ENCODE peak calls at places on chromosomes 7 and 10, in nine cellular contexts. S is PC-9, T is epithelial cell of esophagus, A is HFF-Myc, W is transverse colon, D is foreskin fibroblast, X is GM13977, Q is thoracic aorta, I is GM12878. U is an unnamed sample.

GRCh38 chr7:42106562-42106961 is 130.4 kb downstream of the GLI3 start:
- DNase-seq in I (no peak), Q (no peak), W (no peak), D (no peak), A (no peak), X (no peak), S (no peak), T (no peak), U (no peak)

GRCh38 chr7:45922810-45923209 is 1.7 kb upstream of the IGFBP3 start:
- DNase-seq in D (no peak), W (no peak), T (peak; percentile 28), I (no peak), A (no peak), S (no peak), X (no peak), Q (no peak), U (no peak)

GRCh38 chr7:125425507-125425906 is 495.9 kb upstream of the POT1 start:
- DNase-seq in A (no peak), W (no peak), I (no peak), S (no peak), D (no peak), T (no peak), Q (no peak), X (no peak), U (no peak)

GRCh38 chr7:45687721-45688120 is 113.6 kb downstream of the ADCY1 start:
- DNase-seq in D (no peak), Q (no peak), I (no peak), X (no peak), S (no peak), T (peak; percentile 17), W (no peak), A (no peak), U (no peak)

GRCh38 chr7:47636693-47637175 is 54.8 kb upstream of the TNS3 start:
- DNase-seq in X (no peak), T (no peak), A (no peak), I (no peak), S (no peak), D (no peak), W (no peak), Q (no peak), U (no peak)

GRCh38 chr7:43721193-43721806 is 8.0 kb downstream of the COA1 start:
- DNase-seq in S (peak; percentile 44), Q (no peak), A (peak; percentile 30), T (peak; percentile 61), X (peak; percentile 41), I (no peak), W (no peak), D (peak; percentile 44), U (no peak)

GRCh38 chr7:91784469-91784868 is 96.0 kb downstream of the MTERF1 start:
- DNase-seq in T (peak; percentile 80), D (peak; percentile 33), S (peak; percentile 65), W (no peak), I (no peak), A (peak; percentile 50), Q (no peak), X (peak; percentile 10), U (no peak)

GRCh38 chr7:27995228-27995627 is 185.4 kb downstream of the JAZF1 start:
- DNase-seq in T (no peak), W (no peak), X (no peak), S (no peak), Q (no peak), D (no peak), I (no peak), A (no peak), U (no peak)

GRCh38 chr7:92340016-92340415 is 94.2 kb downstream of the ANKIB1 start:
- DNase-seq in T (no peak), D (no peak), S (no peak), Q (no peak), X (no peak), I (no peak), A (no peak), W (no peak), U (no peak)

GRCh38 chr10:51156913-51157312 is 82.6 kb downstream of the PRKG1 start:
- DNase-seq in Q (no peak), I (no peak), T (peak; percentile 33), A (peak; percentile 69), X (no peak), S (no peak), W (no peak), D (peak; percentile 71), U (no peak)

GRCh38 chr10:29807407-29807806 is 172.6 kb upstream of the SVIL start:
- DNase-seq in S (peak; percentile 97), D (peak; percentile 85), T (peak; percentile 98), A (peak; percentile 58), W (no peak), I (no peak), X (no peak), Q (no peak), U (no peak)

GRCh38 chr10:111079781-111080180 is 3.0 kb downstream of the ADRA2A start:
- DNase-seq in W (no peak), A (no peak), I (no peak), S (no peak), X (no peak), D (no peak), Q (no peak), T (no peak), U (no peak)

GRCh38 chr10:44860811-44861751 is 50.1 kb upstream of the TMEM72 start:
- DNase-seq in I (no peak), D (peak; percentile 69), W (no peak), X (no peak), T (no peak), S (peak; percentile 64), Q (peak; percentile 22), A (peak; percentile 48), U (no peak)

GRCh38 chr10:127405221-127405620 is 143.9 kb upstream of the NPS start:
- DNase-seq in S (no peak), X (no peak), Q (no peak), A (peak; percentile 12), T (no peak), D (peak; percentile 24), W (no peak), I (no peak), U (no peak)

GRCh38 chr7:142669074-142669654 is 80.1 kb upstream of the PRSS1 start:
- DNase-seq in S (no peak), I (no peak), D (peak; percentile 23), A (no peak), Q (no peak), T (peak; percentile 5), X (no peak), W (no peak), U (no peak)
- TF ChIP-seq CTCF in S (peak; percentile 70), I (peak; percentile 41), D (peak; percentile 23), A (peak; percentile 32), Q (peak; percentile 47), T (peak; percentile 21), X (peak; percentile 40), W (peak; percentile 21), U (peak; percentile 32)

GRCh38 chr7:132575987-132576722 is at the start of gene PLXNA4:
- DNase-seq in S (no peak), A (no peak), Q (no peak), I (no peak), W (no peak), D (no peak), T (peak; percentile 7), X (peak; percentile 21), U (peak; percentile 33)

GRCh38 chr7:132578050-132578370 is 1.7 kb upstream of the PLXNA4 start:
- DNase-seq in X (peak; percentile 20), Q (no peak), S (no peak), A (no peak), I (no peak), W (no peak), D (no peak), T (no peak), U (no peak)

GRCh38 chr7:132578826-132579225 is 2.6 kb upstream of the PLXNA4 start:
- DNase-seq in W (no peak), I (no peak), Q (no peak), T (no peak), S (no peak), A (no peak), X (no peak), D (no peak), U (no peak)

GRCh38 chr7:132576723-132577089 is 436 bp upstream of the PLXNA4 start:
- DNase-seq in T (no peak), X (peak; percentile 19), A (no peak), Q (no peak), I (no peak), S (no peak), W (no peak), D (no peak), U (no peak)

DNA sequence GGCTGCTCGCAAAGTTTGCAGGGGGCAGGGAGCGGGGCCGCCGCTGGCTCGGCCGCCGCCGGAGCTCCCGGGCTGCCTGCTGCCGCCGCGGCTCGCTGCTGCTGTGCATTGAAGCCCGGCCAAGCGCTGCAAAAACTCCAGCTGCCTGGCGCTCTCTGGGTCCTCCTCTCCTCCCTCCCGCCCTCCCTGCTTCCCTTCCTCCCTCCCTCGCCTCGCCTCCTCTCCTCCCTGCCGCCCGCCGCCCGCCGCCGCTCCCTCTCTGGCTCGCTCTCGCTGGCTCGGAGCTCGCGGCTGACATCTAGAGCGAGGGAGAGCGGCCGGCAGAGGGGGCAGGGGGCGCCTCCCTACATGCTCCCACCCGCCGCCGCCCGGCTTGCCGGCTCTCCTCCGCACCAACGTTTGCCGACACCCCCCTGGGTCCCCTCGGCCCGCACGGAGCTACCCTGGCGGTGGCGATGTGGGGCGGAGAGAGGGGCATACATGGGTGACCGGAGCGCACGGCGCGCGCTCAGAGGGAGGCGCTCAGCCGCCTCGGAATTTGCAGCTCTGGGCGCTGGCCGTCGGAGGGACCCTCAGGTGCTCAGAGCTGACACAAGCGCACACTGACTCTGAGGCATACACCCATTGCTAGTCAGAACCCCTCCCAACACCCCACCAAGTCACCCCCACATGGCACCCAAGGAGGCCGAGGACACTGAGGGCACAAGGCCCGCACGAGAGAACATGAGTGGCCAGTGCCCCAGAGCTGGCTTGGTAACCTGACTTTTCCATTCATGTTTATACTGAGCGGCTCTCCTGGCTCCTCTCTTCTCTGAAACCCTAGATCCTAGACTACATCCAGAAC is 1.2 kb upstream of the PLXNA4 start:
- DNase-seq in A (no peak), S (no peak), X (peak; percentile 50), I (no peak), Q (peak; percentile 20), W (peak; percentile 42), D (peak; percentile 61), T (peak; percentile 20), U (peak; percentile 87)
- TF ChIP-seq CTCF in A (no peak), S (no peak), X (no peak), I (no peak), Q (no peak), W (no peak), D (peak; percentile 15), T (no peak), U (peak; percentile 29)

GRCh38 chr7:102069913-102070629 is 216.6 kb upstream of the SH2B2 start:
- DNase-seq in W (no peak), D (no peak), A (no peak), S (no peak), T (no peak), I (no peak), Q (no peak), X (no peak), U (no peak)
- TF ChIP-seq CTCF in W (no peak), D (no peak), A (peak; percentile 4), S (no peak), T (no peak), I (no peak), Q (no peak), X (peak; percentile 5), U (no peak)

DNA sequence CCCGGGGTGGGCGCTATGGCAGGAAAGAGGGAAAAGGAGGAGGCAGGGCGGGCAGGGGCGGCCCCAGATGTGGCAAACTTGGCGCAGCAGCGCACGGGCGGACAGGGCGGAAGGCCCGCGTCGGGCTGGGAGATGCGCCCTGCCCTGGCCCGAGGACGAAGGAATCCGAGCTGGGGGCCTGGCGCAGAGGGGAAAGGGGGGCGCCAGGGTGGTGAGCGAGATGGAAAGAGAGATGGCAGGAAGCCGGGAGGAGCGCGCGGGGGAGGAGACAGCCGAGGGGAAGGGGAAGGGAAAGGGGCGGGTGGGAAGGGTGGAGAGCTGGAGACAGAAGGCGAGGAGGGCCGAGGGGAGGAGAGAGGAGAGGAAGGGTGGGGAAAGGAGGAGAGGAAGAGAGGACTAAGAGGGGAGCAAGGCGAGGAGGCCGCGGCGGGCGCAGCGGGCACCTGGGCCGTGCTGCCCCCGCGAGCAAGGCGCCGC is at the start of gene MARVELD1:
- DNase-seq in W (peak; percentile 70), I (no peak), T (peak; percentile 63), Q (peak; percentile 48), D (peak; percentile 92), S (no peak), X (no peak), A (no peak), U (peak; percentile 78)
- TF ChIP-seq CTCF in W (no peak), I (no peak), T (no peak), Q (no peak), D (no peak), S (no peak), X (no peak), A (no peak), U (no peak)